ENCODE peak calls at places on chromosomes 5 and 9, in seven cellular contexts. One of them, this sample, is unnamed. For H3K4me1 and H3K27me3, the result is how much of the 10 kb centered on the place peaks cover.

GRCh38 chr5:32450952-32451351 is 6.4 kb upstream of the ZFR start:
- DNase-seq in MM.1S: peak
- DNase-seq in upper lobe of right lung: no peak
- DNase-seq in aorta: no peak
- DNase-seq in CD4-positive, CD25-positive, alpha-beta regulatory T cell: no peak
- DNase-seq in right cardiac atrium: no peak
- DNase-seq in left ventricle myocardium inferior: no peak
- DNase-seq in this sample: no peak

GRCh38 chr9:89037891-89038290 is 46.6 kb downstream of the S1PR3 start:
- DNase-seq in MM.1S: no peak
- DNase-seq in upper lobe of right lung: no peak
- DNase-seq in aorta: no peak
- DNase-seq in CD4-positive, CD25-positive, alpha-beta regulatory T cell: no peak
- DNase-seq in right cardiac atrium: no peak
- DNase-seq in left ventricle myocardium inferior: no peak
- DNase-seq in this sample: no peak

GRCh38 chr5:66596791-66597757 is 881 bp downstream of the MAST4 start:
- DNase-seq in MM.1S: peak
- DNase-seq in upper lobe of right lung: peak
- DNase-seq in aorta: peak
- DNase-seq in CD4-positive, CD25-positive, alpha-beta regulatory T cell: no peak
- DNase-seq in right cardiac atrium: peak
- DNase-seq in left ventricle myocardium inferior: peak
- DNase-seq in this sample: peak

GRCh38 chr9:128204858-128205257 is 1.7 kb downstream of the DNM1 start:
- DNase-seq in MM.1S: no peak
- DNase-seq in upper lobe of right lung: no peak
- DNase-seq in aorta: no peak
- DNase-seq in CD4-positive, CD25-positive, alpha-beta regulatory T cell: no peak
- DNase-seq in right cardiac atrium: no peak
- DNase-seq in left ventricle myocardium inferior: no peak
- DNase-seq in this sample: no peak

GRCh38 chr5:125410501-125411162 is 664.2 kb upstream of the ZNF608 start:
- DNase-seq in MM.1S: no peak
- DNase-seq in upper lobe of right lung: no peak
- DNase-seq in aorta: no peak
- DNase-seq in CD4-positive, CD25-positive, alpha-beta regulatory T cell: no peak
- DNase-seq in right cardiac atrium: no peak
- DNase-seq in left ventricle myocardium inferior: no peak
- DNase-seq in this sample: peak

GRCh38 chr5:159316519-159317383 is 13.5 kb downstream of the IL12B start:
- DNase-seq in MM.1S: peak
- DNase-seq in upper lobe of right lung: no peak
- DNase-seq in aorta: no peak
- DNase-seq in CD4-positive, CD25-positive, alpha-beta regulatory T cell: peak
- DNase-seq in right cardiac atrium: no peak
- DNase-seq in left ventricle myocardium inferior: no peak
- DNase-seq in this sample: peak

GRCh38 chr5:145341842-145342241 is 493.3 kb downstream of the PRELID2 start:
- DNase-seq in MM.1S: no peak
- DNase-seq in upper lobe of right lung: no peak
- DNase-seq in aorta: no peak
- DNase-seq in CD4-positive, CD25-positive, alpha-beta regulatory T cell: no peak
- DNase-seq in right cardiac atrium: no peak
- DNase-seq in left ventricle myocardium inferior: no peak
- DNase-seq in this sample: no peak

GRCh38 chr9:124676159-124676551 is 95.0 kb downstream of the NR6A1 start:
- DNase-seq in MM.1S: no peak
- DNase-seq in upper lobe of right lung: no peak
- DNase-seq in aorta: no peak
- DNase-seq in CD4-positive, CD25-positive, alpha-beta regulatory T cell: no peak
- DNase-seq in right cardiac atrium: no peak
- DNase-seq in left ventricle myocardium inferior: no peak
- DNase-seq in this sample: peak

GRCh38 chr9:88060746-88061145 is 77.5 kb downstream of the SPATA31C2 start:
- DNase-seq in MM.1S: no peak
- DNase-seq in upper lobe of right lung: no peak
- DNase-seq in aorta: no peak
- DNase-seq in CD4-positive, CD25-positive, alpha-beta regulatory T cell: no peak
- DNase-seq in right cardiac atrium: no peak
- DNase-seq in left ventricle myocardium inferior: no peak
- DNase-seq in this sample: no peak

GRCh38 chr5:90959262-90959661 is 400.7 kb downstream of the ADGRV1 start:
- DNase-seq in MM.1S: no peak
- DNase-seq in upper lobe of right lung: no peak
- DNase-seq in aorta: no peak
- DNase-seq in CD4-positive, CD25-positive, alpha-beta regulatory T cell: no peak
- DNase-seq in right cardiac atrium: no peak
- DNase-seq in left ventricle myocardium inferior: no peak
- DNase-seq in this sample: no peak

GRCh38 chr9:132239999-132240859 is 78.4 kb downstream of the NTNG2 start:
- DNase-seq in MM.1S: no peak
- DNase-seq in upper lobe of right lung: peak
- DNase-seq in aorta: no peak
- DNase-seq in CD4-positive, CD25-positive, alpha-beta regulatory T cell: no peak
- DNase-seq in right cardiac atrium: peak
- DNase-seq in left ventricle myocardium inferior: no peak
- DNase-seq in this sample: peak

GRCh38 chr9:131385296-131385695 is 8.6 kb upstream of the PRRC2B start:
- DNase-seq in MM.1S: no peak
- DNase-seq in upper lobe of right lung: no peak
- DNase-seq in aorta: no peak
- DNase-seq in CD4-positive, CD25-positive, alpha-beta regulatory T cell: no peak
- DNase-seq in right cardiac atrium: no peak
- DNase-seq in left ventricle myocardium inferior: no peak
- DNase-seq in this sample: no peak

GRCh38 chr5:22710660-22711059 is 142.5 kb downstream of the CDH12 start:
- DNase-seq in MM.1S: no peak
- DNase-seq in upper lobe of right lung: no peak
- DNase-seq in aorta: no peak
- DNase-seq in CD4-positive, CD25-positive, alpha-beta regulatory T cell: no peak
- DNase-seq in right cardiac atrium: no peak
- DNase-seq in left ventricle myocardium inferior: no peak
- DNase-seq in this sample: no peak

GRCh38 chr5:155872801-155873200 is 454.2 kb upstream of the SGCD start:
- DNase-seq in MM.1S: no peak
- DNase-seq in upper lobe of right lung: no peak
- DNase-seq in aorta: no peak
- DNase-seq in CD4-positive, CD25-positive, alpha-beta regulatory T cell: no peak
- DNase-seq in right cardiac atrium: no peak
- DNase-seq in left ventricle myocardium inferior: no peak
- DNase-seq in this sample: no peak

GRCh38 chr9:107178302-107178701 is 104.8 kb upstream of the RAD23B start:
- DNase-seq in MM.1S: no peak
- DNase-seq in upper lobe of right lung: no peak
- DNase-seq in aorta: no peak
- DNase-seq in CD4-positive, CD25-positive, alpha-beta regulatory T cell: no peak
- DNase-seq in right cardiac atrium: no peak
- DNase-seq in left ventricle myocardium inferior: no peak
- DNase-seq in this sample: no peak

GRCh38 chr5:93736284-93736683 is 5.1 kb downstream of the POU5F2 start:
- DNase-seq in MM.1S: no peak
- DNase-seq in upper lobe of right lung: no peak
- DNase-seq in aorta: no peak
- DNase-seq in CD4-positive, CD25-positive, alpha-beta regulatory T cell: no peak
- DNase-seq in right cardiac atrium: no peak
- DNase-seq in left ventricle myocardium inferior: no peak
- DNase-seq in this sample: no peak

GRCh38 chr5:134224905-134225779 is 731 bp downstream of the PPP2CA start:
- DNase-seq in MM.1S: peak
- DNase-seq in upper lobe of right lung: peak
- DNase-seq in aorta: peak
- DNase-seq in CD4-positive, CD25-positive, alpha-beta regulatory T cell: peak
- DNase-seq in right cardiac atrium: peak
- DNase-seq in left ventricle myocardium inferior: peak
- DNase-seq in this sample: peak

GRCh38 chr5:1183424-1184162 is 17.8 kb upstream of the SLC6A19 start:
- DNase-seq in MM.1S: no peak
- DNase-seq in upper lobe of right lung: no peak
- DNase-seq in aorta: peak
- DNase-seq in CD4-positive, CD25-positive, alpha-beta regulatory T cell: no peak
- DNase-seq in right cardiac atrium: no peak
- DNase-seq in left ventricle myocardium inferior: peak
- DNase-seq in this sample: no peak

GRCh38 chr5:178766936-178767912 is 36.8 kb upstream of the ZNF354A start:
- DNase-seq in MM.1S: no peak
- DNase-seq in upper lobe of right lung: peak
- DNase-seq in aorta: no peak
- DNase-seq in CD4-positive, CD25-positive, alpha-beta regulatory T cell: no peak
- DNase-seq in right cardiac atrium: no peak
- DNase-seq in left ventricle myocardium inferior: no peak
- DNase-seq in this sample: no peak

GRCh38 chr9:33388110-33388994 is 14.0 kb downstream of the AQP7 start:
- DNase-seq in MM.1S: no peak
- DNase-seq in upper lobe of right lung: no peak
- DNase-seq in aorta: no peak
- DNase-seq in CD4-positive, CD25-positive, alpha-beta regulatory T cell: no peak
- DNase-seq in right cardiac atrium: no peak
- DNase-seq in left ventricle myocardium inferior: no peak
- DNase-seq in this sample: no peak

DNA sequence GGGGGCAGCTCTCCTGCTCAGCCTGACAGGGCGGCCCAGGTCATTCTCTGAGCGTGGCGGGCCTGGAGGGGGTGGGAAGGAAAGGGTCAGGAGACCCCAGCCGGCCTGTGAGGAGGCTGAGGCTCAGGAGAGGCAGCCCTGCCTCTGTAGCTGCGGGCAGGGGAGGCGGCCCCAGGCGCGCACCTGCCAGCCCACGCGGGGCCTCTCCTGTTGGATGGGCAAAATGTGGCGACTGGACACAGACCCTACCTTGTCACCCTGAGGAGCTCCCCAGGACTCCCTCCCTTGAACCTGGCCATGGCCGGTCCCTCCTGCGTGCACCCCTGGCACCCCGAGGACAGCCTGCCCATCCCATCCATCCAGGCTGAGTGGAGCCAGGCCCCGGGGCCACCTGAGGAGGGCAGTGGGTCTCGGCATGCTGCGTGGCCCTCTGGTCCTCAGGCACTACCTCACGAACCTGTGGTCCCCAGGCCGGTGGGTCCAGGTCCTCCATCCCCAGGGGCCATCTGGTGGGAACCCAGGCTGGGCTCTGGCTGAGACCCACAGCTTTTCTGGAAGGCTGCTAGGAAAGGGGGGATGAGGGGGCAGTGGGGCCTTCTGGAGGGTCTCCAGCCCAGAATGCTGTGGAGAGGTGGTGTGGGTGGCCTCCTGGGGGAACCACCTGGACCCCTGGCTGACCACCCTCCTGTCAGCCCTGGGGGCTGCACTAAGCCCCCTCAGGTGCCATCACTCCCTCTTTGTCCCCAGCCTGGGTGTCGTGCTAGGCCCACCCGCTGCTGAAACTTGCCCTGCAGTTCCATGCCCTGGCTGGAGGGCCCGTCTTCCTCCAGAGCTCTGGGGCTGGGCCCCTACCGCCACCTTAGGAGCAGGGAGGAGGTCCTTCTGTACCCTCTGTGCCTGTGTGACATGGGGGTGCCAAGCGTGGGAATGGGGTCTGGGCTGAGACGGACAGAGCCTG is 15.2 kb upstream of the NRARP start:
- DNase-seq in MM.1S: no peak
- DNase-seq in upper lobe of right lung: no peak
- DNase-seq in aorta: peak
- DNase-seq in CD4-positive, CD25-positive, alpha-beta regulatory T cell: no peak
- DNase-seq in right cardiac atrium: peak
- DNase-seq in left ventricle myocardium inferior: peak
- DNase-seq in this sample: no peak
- H3K4me1 ChIP-seq in MM.1S: under half
- H3K4me1 ChIP-seq in upper lobe of right lung: under half
- H3K4me1 ChIP-seq in aorta: under half
- H3K4me1 ChIP-seq in CD4-positive, CD25-positive, alpha-beta regulatory T cell: under half
- H3K4me1 ChIP-seq in right cardiac atrium: under half
- H3K4me1 ChIP-seq in left ventricle myocardium inferior: half or more
- H3K4me1 ChIP-seq in this sample: under half

GRCh38 chr9:126681336-126681735 is 67.6 kb downstream of the LMX1B start:
- DNase-seq in MM.1S: no peak
- DNase-seq in upper lobe of right lung: no peak
- DNase-seq in aorta: no peak
- DNase-seq in CD4-positive, CD25-positive, alpha-beta regulatory T cell: no peak
- DNase-seq in right cardiac atrium: peak
- DNase-seq in left ventricle myocardium inferior: no peak
- DNase-seq in this sample: no peak
- H3K27me3 ChIP-seq in MM.1S: half or more
- H3K27me3 ChIP-seq in upper lobe of right lung: half or more
- H3K27me3 ChIP-seq in aorta: under half
- H3K27me3 ChIP-seq in CD4-positive, CD25-positive, alpha-beta regulatory T cell: under half
- H3K27me3 ChIP-seq in right cardiac atrium: under half
- H3K27me3 ChIP-seq in left ventricle myocardium inferior: half or more
- H3K27me3 ChIP-seq in this sample: half or more

GRCh38 chr9:136326777-136327312 is 494 bp upstream of the GPSM1 start:
- DNase-seq in MM.1S: no peak
- DNase-seq in upper lobe of right lung: no peak
- DNase-seq in aorta: no peak
- DNase-seq in CD4-positive, CD25-positive, alpha-beta regulatory T cell: no peak
- DNase-seq in right cardiac atrium: no peak
- DNase-seq in left ventricle myocardium inferior: no peak
- DNase-seq in this sample: peak
- H3K27ac ChIP-seq in MM.1S: no peak
- H3K27ac ChIP-seq in upper lobe of right lung: peak
- H3K27ac ChIP-seq in aorta: no peak
- H3K27ac ChIP-seq in CD4-positive, CD25-positive, alpha-beta regulatory T cell: no peak
- H3K27ac ChIP-seq in right cardiac atrium: peak
- H3K27ac ChIP-seq in left ventricle myocardium inferior: peak
- H3K27ac ChIP-seq in this sample: peak

GRCh38 chr9:16426716-16427115 is 443.8 kb downstream of the BNC2 start:
- DNase-seq in MM.1S: no peak
- DNase-seq in upper lobe of right lung: no peak
- DNase-seq in aorta: no peak
- DNase-seq in CD4-positive, CD25-positive, alpha-beta regulatory T cell: no peak
- DNase-seq in right cardiac atrium: no peak
- DNase-seq in left ventricle myocardium inferior: no peak
- DNase-seq in this sample: no peak

GRCh38 chr9:16434522-16434921 is 435.9 kb downstream of the BNC2 start:
- DNase-seq in MM.1S: no peak
- DNase-seq in upper lobe of right lung: no peak
- DNase-seq in aorta: no peak
- DNase-seq in CD4-positive, CD25-positive, alpha-beta regulatory T cell: no peak
- DNase-seq in right cardiac atrium: no peak
- DNase-seq in left ventricle myocardium inferior: no peak
- DNase-seq in this sample: no peak

GRCh38 chr9:16431666-16432065 is 438.8 kb downstream of the BNC2 start:
- DNase-seq in MM.1S: no peak
- DNase-seq in upper lobe of right lung: no peak
- DNase-seq in aorta: no peak
- DNase-seq in CD4-positive, CD25-positive, alpha-beta regulatory T cell: no peak
- DNase-seq in right cardiac atrium: no peak
- DNase-seq in left ventricle myocardium inferior: no peak
- DNase-seq in this sample: no peak

GRCh38 chr9:16425572-16425971 is 444.9 kb downstream of the BNC2 start:
- DNase-seq in MM.1S: no peak
- DNase-seq in upper lobe of right lung: no peak
- DNase-seq in aorta: no peak
- DNase-seq in CD4-positive, CD25-positive, alpha-beta regulatory T cell: no peak
- DNase-seq in right cardiac atrium: no peak
- DNase-seq in left ventricle myocardium inferior: no peak
- DNase-seq in this sample: no peak

DNA sequence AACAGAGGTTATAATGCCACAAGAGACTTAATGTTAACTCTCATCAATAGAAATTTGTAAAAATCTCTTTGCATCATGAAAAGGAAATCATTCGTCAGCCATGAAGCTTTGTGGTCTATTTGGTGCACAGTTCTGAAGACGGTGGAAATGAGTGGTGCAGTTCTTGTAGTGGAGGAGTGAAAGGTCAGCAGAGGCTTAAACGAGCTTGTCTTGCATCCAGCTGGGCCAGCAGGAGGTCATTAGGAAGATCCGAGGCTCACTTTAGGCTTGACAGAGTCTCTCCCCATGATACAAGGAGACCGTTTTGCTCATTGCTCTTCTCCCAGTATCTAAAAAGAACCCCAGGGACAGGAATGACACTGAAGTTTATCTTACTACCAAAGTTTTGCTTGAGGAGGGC is 440.8 kb downstream of the BNC2 start:
- DNase-seq in MM.1S: no peak
- DNase-seq in upper lobe of right lung: no peak
- DNase-seq in aorta: no peak
- DNase-seq in CD4-positive, CD25-positive, alpha-beta regulatory T cell: no peak
- DNase-seq in right cardiac atrium: no peak
- DNase-seq in left ventricle myocardium inferior: no peak
- DNase-seq in this sample: no peak
- H3K4me1 ChIP-seq in MM.1S: under half
- H3K4me1 ChIP-seq in upper lobe of right lung: under half
- H3K4me1 ChIP-seq in aorta: under half
- H3K4me1 ChIP-seq in CD4-positive, CD25-positive, alpha-beta regulatory T cell: under half
- H3K4me1 ChIP-seq in right cardiac atrium: under half
- H3K4me1 ChIP-seq in left ventricle myocardium inferior: under half
- H3K4me1 ChIP-seq in this sample: under half

This sample was measured in cardiac muscle cell.